ENCODE peak calls at places on chromosome 12, in six cellular contexts. G is mesendoderm, B is AG04450, V is left ventricle myocardium inferior, L is SK-N-MC, N is thoracic aorta. Q is an unnamed sample.

GRCh38 chr12:79411791-79412190 is 279.0 kb downstream of the PAWR start:
- DNase-seq in B (no peak), N (no peak), L (no peak), V (no peak), G (no peak), Q (no peak)

GRCh38 chr12:18696971-18697602 is 40.7 kb downstream of the PLCZ1 start:
- DNase-seq in B (peak), G (no peak), L (no peak), N (no peak), V (no peak), Q (no peak)

GRCh38 chr12:108713471-108713870 is 17.8 kb downstream of the CORO1C start:
- DNase-seq in N (no peak), G (no peak), V (no peak), B (no peak), L (no peak), Q (no peak)

GRCh38 chr12:38386238-38386985 is 69.8 kb downstream of the ALG10B start:
- DNase-seq in V (no peak), L (no peak), G (peak), B (no peak), N (no peak), Q (no peak)

GRCh38 chr12:232731-233614 is 19.0 kb upstream of the SLC6A12 start:
- DNase-seq in L (no peak), V (no peak), B (no peak), N (no peak), G (no peak), Q (no peak)

GRCh38 chr12:54006700-54007220 is 2.0 kb upstream of the HOXC8 start:
- DNase-seq in G (no peak), V (no peak), L (no peak), N (no peak), B (no peak), Q (no peak)

GRCh38 chr12:113942209-113942608 is 23.9 kb downstream of the RBM19 start:
- DNase-seq in L (no peak), B (no peak), N (no peak), G (no peak), V (no peak), Q (no peak)

GRCh38 chr12:80101126-80101525 is 1.8 kb downstream of the OTOGL start:
- DNase-seq in V (no peak), N (no peak), G (no peak), B (no peak), L (peak), Q (no peak)

GRCh38 chr12:98736352-98737326 is 91.5 kb downstream of the APAF1 start:
- DNase-seq in G (peak), N (no peak), V (no peak), L (no peak), B (no peak), Q (no peak)

GRCh38 chr12:42916143-42916542 is 326.6 kb upstream of the PRICKLE1 start:
- DNase-seq in B (no peak), G (no peak), L (no peak), V (no peak), N (no peak), Q (no peak)

GRCh38 chr12:93167841-93168492 is 209.8 kb upstream of the NUDT4 start:
- DNase-seq in B (no peak), L (peak), N (no peak), V (no peak), G (peak), Q (peak)

GRCh38 chr12:13099910-13100609 is 3.4 kb downstream of the GSG1 start:
- DNase-seq in N (no peak), B (no peak), G (no peak), V (no peak), L (no peak), Q (no peak)

GRCh38 chr12:19236656-19237055 is 107.1 kb downstream of the PLEKHA5 start:
- DNase-seq in L (no peak), B (no peak), N (no peak), G (no peak), V (no peak), Q (no peak)

GRCh38 chr12:71477046-71477445 is 37.4 kb downstream of the LGR5 start:
- DNase-seq in G (no peak), N (no peak), B (no peak), V (no peak), L (no peak), Q (no peak)

GRCh38 chr12:28172434-28173030 is 17.7 kb upstream of the CCDC91 start:
- DNase-seq in V (no peak), L (no peak), G (peak), N (no peak), B (peak), Q (peak)

GRCh38 chr12:94100254-94100653 is 48.1 kb upstream of the PLXNC1 start:
- DNase-seq in L (no peak), N (no peak), B (no peak), V (no peak), G (peak), Q (peak)

GRCh38 chr12:49557187-49557916 is 10.6 kb downstream of the MCRS1 start:
- DNase-seq in V (no peak), L (no peak), B (no peak), G (no peak), N (no peak), Q (no peak)

GRCh38 chr12:66813137-66813867 is 134.4 kb upstream of the GRIP1 start:
- DNase-seq in B (no peak), L (no peak), V (no peak), N (no peak), G (peak), Q (no peak)

GRCh38 chr12:122454739-122455138 is 32.3 kb upstream of the CLIP1 start:
- DNase-seq in B (no peak), V (no peak), N (no peak), L (no peak), G (no peak), Q (no peak)

GRCh38 chr12:13171921-13172859 is 24.3 kb upstream of the EMP1 start:
- DNase-seq in B (no peak), V (no peak), G (peak), L (no peak), N (no peak), Q (peak)

GRCh38 chr12:106288510-106289195 is 13.9 kb upstream of the TCP11L2 start:
- DNase-seq in N (no peak), V (no peak), B (peak), L (no peak), G (no peak), Q (no peak)

GRCh38 chr12:51636581-51636980 is 45.5 kb downstream of the SCN8A start:
- DNase-seq in L (peak), V (no peak), B (no peak), N (no peak), G (no peak), Q (no peak)

GRCh38 chr12:81146228-81147225 is 68.6 kb downstream of the ACSS3 start:
- DNase-seq in G (no peak), B (no peak), L (no peak), V (no peak), N (no peak), Q (no peak)

GRCh38 chr12:15931590-15932053 is 20.5 kb downstream of the DERA start:
- DNase-seq in N (no peak), L (no peak), V (no peak), G (peak), B (no peak), Q (no peak)

GRCh38 chr12:44875417-44875953 is 630 bp downstream of the NELL2 start:
- DNase-seq in V (no peak), N (no peak), G (peak), B (no peak), L (no peak), Q (peak)

GRCh38 chr12:129900306-129900705 is 3.5 kb downstream of the TMEM132D start:
- DNase-seq in V (no peak), B (no peak), G (no peak), N (no peak), L (no peak), Q (no peak)

GRCh38 chr12:58954002-58954401 is 33.7 kb upstream of the LRIG3 start:
- DNase-seq in B (no peak), G (no peak), V (no peak), L (no peak), N (no peak), Q (no peak)
- H3K4me3 ChIP-seq in B (no peak), G (no peak), V (no peak), L (no peak), N (no peak), Q (no peak)

DNA sequence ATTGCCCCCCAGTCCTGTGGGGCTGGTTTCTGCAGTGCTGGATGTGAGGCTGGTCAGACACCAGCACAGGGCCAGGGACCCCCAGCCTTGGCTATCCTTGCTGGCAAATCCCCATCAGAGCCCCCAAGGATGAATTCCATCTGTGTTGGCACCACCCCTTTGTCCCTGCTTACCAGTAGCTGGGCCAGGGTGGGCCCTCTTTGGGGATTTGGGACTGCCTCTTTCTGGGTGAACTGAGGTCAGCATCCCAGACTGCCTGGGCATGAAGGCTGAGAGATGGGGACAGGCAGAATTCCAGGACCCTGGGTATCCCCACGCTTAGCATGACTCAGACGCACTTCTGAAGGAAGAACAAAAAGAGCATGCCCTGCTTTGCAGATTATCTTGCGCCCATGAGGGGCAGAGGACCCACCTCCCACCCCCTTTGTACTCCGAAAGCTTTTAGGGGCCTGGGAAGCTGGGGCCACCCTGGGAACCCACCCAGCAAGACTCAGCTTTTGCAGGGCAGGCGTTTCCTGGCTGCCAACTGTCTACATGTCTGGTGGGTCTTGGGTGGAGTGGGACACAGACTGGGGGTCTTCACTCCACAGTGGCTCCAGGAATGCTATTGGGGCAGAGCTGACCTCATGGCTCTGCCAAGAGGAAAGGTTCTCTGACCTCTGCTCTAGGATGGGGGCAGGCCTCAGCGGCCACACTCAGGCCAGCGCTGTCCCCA is 26.8 kb downstream of the RFLNA start:
- DNase-seq in B (no peak), G (no peak), V (no peak), L (no peak), N (no peak), Q (no peak)
- H3K27ac ChIP-seq in B (no peak), G (no peak), V (no peak), L (no peak), N (no peak), Q (no peak)

DNA sequence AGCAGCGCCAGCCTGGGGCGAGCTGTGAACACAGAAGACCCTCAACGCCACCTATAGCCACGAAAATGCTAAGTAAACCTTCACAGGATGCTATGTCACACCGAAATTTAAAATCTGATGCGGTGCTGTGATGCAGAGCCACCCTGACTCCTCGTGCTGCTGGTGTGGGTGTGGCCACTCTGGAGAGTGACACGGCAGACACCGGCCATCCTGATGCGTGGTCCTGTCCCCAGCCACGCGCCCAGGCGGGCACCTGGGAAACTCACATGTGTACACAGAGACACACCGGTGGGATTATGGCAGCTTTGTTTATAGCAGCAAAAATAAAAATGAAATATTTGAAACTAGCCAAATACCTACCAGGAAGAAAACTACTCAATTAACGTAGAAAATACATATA is 138.3 kb upstream of the SFSWAP start:
- DNase-seq in V (no peak), G (no peak), L (no peak), B (no peak), N (no peak), Q (no peak)
- H3K4me3 ChIP-seq in V (no peak), G (no peak), L (no peak), B (no peak), N (no peak), Q (no peak)

DNA sequence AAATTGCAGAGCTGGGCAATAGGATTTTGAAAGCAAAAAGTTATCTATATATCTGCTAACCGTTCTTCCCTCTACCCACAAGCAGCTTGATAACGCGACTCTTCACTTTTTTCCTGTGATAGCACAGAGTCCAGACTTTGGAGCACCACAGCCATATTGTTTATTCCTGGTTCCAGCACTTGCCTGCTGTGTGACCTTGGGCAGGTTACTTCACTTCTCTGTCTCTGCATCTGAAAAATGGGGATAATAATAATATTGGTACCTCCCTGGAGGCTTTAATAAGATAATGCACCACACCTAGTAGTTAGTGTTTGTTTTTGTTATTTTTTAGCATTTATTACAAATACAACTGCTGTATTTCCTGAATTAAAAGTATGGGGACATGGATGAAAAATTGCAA is 82.3 kb downstream of the CHST11 start:
- DNase-seq in V (no peak), G (no peak), B (no peak), L (no peak), N (no peak), Q (no peak)
- H3K27ac ChIP-seq in V (no peak), G (no peak), B (no peak), L (no peak), N (no peak), Q (no peak)

GRCh38 chr12:6821271-6821673 is 349 bp upstream of the GPR162 start:
- DNase-seq in B (peak), G (peak), N (no peak), V (peak), L (no peak), Q (peak)
- H3K4me3 ChIP-seq in B (peak), G (no peak), N (peak), V (peak), L (peak), Q (peak)

GRCh38 chr12:124232654-124232987 is 62.3 kb upstream of the RFLNA start:
- DNase-seq in G (no peak), N (no peak), L (no peak), V (no peak), B (no peak), Q (no peak)

GRCh38 chr12:124231980-124232653 is 62.8 kb upstream of the RFLNA start:
- DNase-seq in V (no peak), N (no peak), G (no peak), B (no peak), L (no peak), Q (no peak)

GRCh38 chr12:124230789-124231188 is 64.1 kb upstream of the RFLNA start:
- DNase-seq in V (no peak), L (no peak), B (no peak), G (no peak), N (no peak), Q (no peak)

GRCh38 chr12:124233846-124234620 is 60.9 kb upstream of the RFLNA start:
- DNase-seq in N (no peak), L (peak), B (no peak), G (no peak), V (no peak), Q (no peak)

GRCh38 chr12:124233041-124233836 is 61.7 kb upstream of the RFLNA start:
- DNase-seq in V (no peak), L (no peak), N (no peak), B (peak), G (no peak), Q (no peak)
- H3K27ac ChIP-seq in V (no peak), L (no peak), N (no peak), B (no peak), G (no peak), Q (no peak)

Q was measured in Peyer's patch.